ENCODE peak calls at places on chromosomes 16 and 17, in four cellular contexts. B, Z, I and M are unnamed samples.
A peak's percentile ranks its signal among the peaks of the same experiment; 100 is the strongest.

GRCh38 chr16:16780588-16780987 is 401.6 kb downstream of the NPIPA7 start:
- DNase-seq in B (no peak), I (no peak), Z (no peak), M (no peak)

GRCh38 chr17:61575352-61575975 is 15.6 kb downstream of the NACA2 start:
- DNase-seq in B (no peak), I (no peak), Z (no peak), M (no peak)

GRCh38 chr17:76840884-76841775 is 27.1 kb upstream of the MGAT5B start:
- DNase-seq in B (no peak), Z (no peak), I (no peak), M (no peak)

GRCh38 chr16:2196981-2197511 is 641 bp upstream of the CASKIN1 start:
- DNase-seq in I (no peak), Z (no peak), B (no peak), M (no peak)

GRCh38 chr17:33154869-33155455 is 138.1 kb downstream of the ASIC2 start:
- DNase-seq in I (no peak), Z (no peak), B (no peak), M (no peak)

GRCh38 chr16:19131809-19132777 is 18.3 kb downstream of the ITPRIPL2 start:
- DNase-seq in I (peak; percentile 65), B (no peak), Z (no peak), M (no peak)

GRCh38 chr17:51230306-51230705 is 29.5 kb downstream of the MBTD1 start:
- DNase-seq in I (peak; percentile 17), Z (no peak), B (no peak), M (no peak)

GRCh38 chr17:82497483-82498405 is 21.8 kb upstream of the FOXK2 start:
- DNase-seq in B (peak; percentile 11), I (peak; percentile 66), Z (peak; percentile 76), M (peak; percentile 55)

GRCh38 chr16:85979605-85980004 is 80.6 kb downstream of the IRF8 start:
- DNase-seq in Z (no peak), B (no peak), I (no peak), M (no peak)

GRCh38 chr16:89395150-89396142 is 94.9 kb downstream of the ANKRD11 start:
- DNase-seq in Z (no peak), B (no peak), I (no peak), M (no peak)

GRCh38 chr16:56197227-56197992 is 6.1 kb downstream of the GNAO1 start:
- DNase-seq in B (no peak), I (no peak), Z (no peak), M (no peak)

GRCh38 chr17:50532452-50533024 is at the start of gene EPN3:
- DNase-seq in I (no peak), B (no peak), Z (peak; percentile 39), M (no peak)

GRCh38 chr16:48507886-48508285 is 102.1 kb downstream of the N4BP1 start:
- DNase-seq in B (no peak), Z (no peak), I (no peak), M (no peak)

GRCh38 chr17:42657824-42658588 is 1.1 kb upstream of the TUBG2 start:
- DNase-seq in Z (no peak), B (no peak), I (no peak), M (no peak)

GRCh38 chr17:3475155-3475808 is 515 bp upstream of the ASPA start:
- DNase-seq in B (no peak), Z (no peak), I (no peak), M (no peak)

GRCh38 chr17:82832411-82832810 is 7.4 kb downstream of the ZNF750 start:
- DNase-seq in Z (no peak), B (no peak), I (no peak), M (no peak)

GRCh38 chr17:31067699-31068184 is 27.0 kb upstream of the NF1 start:
- DNase-seq in Z (no peak), B (no peak), I (no peak), M (no peak)

GRCh38 chr16:77306050-77306616 is 106.9 kb downstream of the SYCE1L start:
- DNase-seq in Z (no peak), I (no peak), B (no peak), M (no peak)

GRCh38 chr17:59775786-59776350 is 68.4 kb downstream of the VMP1 start:
- DNase-seq in Z (no peak), I (no peak), B (no peak), M (no peak)

GRCh38 chr16:65117701-65118448 is 4.0 kb downstream of the CDH11 start:
- DNase-seq in B (peak; percentile 15), Z (peak; percentile 65), I (peak; percentile 63), M (peak; percentile 47)

GRCh38 chr16:68131813-68132706 is 46.9 kb downstream of the NFATC3 start:
- DNase-seq in B (no peak), I (no peak), Z (no peak), M (no peak)

GRCh38 chr17:2027528-2028233 is 2.3 kb upstream of the DPH1 start:
- DNase-seq in Z (peak; percentile 34), I (no peak), B (no peak), M (no peak)

GRCh38 chr17:72591500-72592241 is 470.9 kb downstream of the SOX9 start:
- DNase-seq in Z (no peak), B (no peak), I (no peak), M (no peak)

GRCh38 chr17:18270851-18271170 is 10.3 kb downstream of the MIEF2 start:
- DNase-seq in Z (no peak), I (no peak), B (no peak), M (no peak)

GRCh38 chr17:45241315-45242011 is 19.8 kb downstream of the FMNL1 start:
- DNase-seq in B (no peak), Z (no peak), I (no peak), M (no peak)

GRCh38 chr16:29675811-29676643 is 3.0 kb upstream of the QPRT start:
- DNase-seq in B (no peak), I (peak; percentile 57), Z (no peak), M (no peak)

GRCh38 chr16:29994613-29995329 is 646 bp downstream of the HIRIP3 start:
- DNase-seq in I (peak; percentile 31), B (peak; percentile 56), Z (no peak), M (peak; percentile 67)

GRCh38 chr17:43018008-43018853 is 4.0 kb downstream of the VAT1 start:
- DNase-seq in B (no peak), I (peak; percentile 56), Z (peak; percentile 31), M (peak; percentile 55)

GRCh38 chr16:81637336-81638235 is 141.5 kb upstream of the PLCG2 start:
- DNase-seq in I (no peak), B (no peak), Z (no peak), M (no peak)

GRCh38 chr17:49219987-49220386 is 9.5 kb downstream of the ABI3 start:
- DNase-seq in I (no peak), Z (peak; percentile 43), B (no peak), M (no peak)

GRCh38 chr17:48601528-48602430 is 3.0 kb downstream of the HOXB6 start:
- DNase-seq in I (no peak), B (no peak), Z (no peak), M (no peak)

GRCh38 chr17:46056800-46057304 is 57.8 kb downstream of the STH start:
- DNase-seq in Z (no peak), B (no peak), I (no peak), M (peak; percentile 84)

GRCh38 chr16:2587891-2588565 is 50.2 kb downstream of the PDPK1 start:
- DNase-seq in Z (no peak), B (no peak), I (no peak), M (no peak)

GRCh38 chr17:48737330-48738043 is 8.9 kb upstream of the HOXB13 start:
- DNase-seq in Z (no peak), B (no peak), I (no peak), M (no peak)

GRCh38 chr17:7992516-7992915 is 9.9 kb upstream of the GUCY2D start:
- DNase-seq in Z (no peak), I (no peak), B (no peak), M (no peak)

GRCh38 chr16:68069511-68070248 is 15.5 kb upstream of the NFATC3 start:
- DNase-seq in B (no peak), Z (no peak), I (no peak), M (no peak)

GRCh38 chr17:57001541-57001940 is 23.6 kb downstream of the SCPEP1 start:
- DNase-seq in Z (no peak), I (no peak), B (no peak), M (no peak)

GRCh38 chr16:66357523-66357928 is 9.0 kb upstream of the CDH5 start:
- DNase-seq in B (no peak), Z (peak; percentile 57), I (peak; percentile 39), M (peak; percentile 48)

GRCh38 chr17:19812407-19812806 is 55.3 kb downstream of the ULK2 start:
- DNase-seq in I (no peak), Z (peak; percentile 9), B (no peak), M (no peak)

GRCh38 chr17:44828919-44829557 is 1.0 kb downstream of the GJC1 start:
- DNase-seq in I (no peak), B (no peak), Z (peak; percentile 36), M (no peak)